ENCODE peak calls at places on chromosomes 7 and 10, in five cellular contexts. H, J, N, R and Q are unnamed samples.

GRCh38 chr7:95209276-95209675 is 115.1 kb downstream of the PON1 start:
- DNase-seq in H (no peak), J (no peak), N (no peak), R (no peak), Q (no peak)

GRCh38 chr7:25762511-25763119 is 389.4 kb upstream of the NFE2L3 start:
- DNase-seq in H (no peak), J (no peak), N (no peak), R (no peak), Q (no peak)

GRCh38 chr10:119416855-119417254 is 125.7 kb downstream of the RGS10 start:
- DNase-seq in H (peak), J (peak), N (peak), R (peak), Q (peak)

GRCh38 chr10:1540144-1540543 is 197.2 kb downstream of the ADARB2 start:
- DNase-seq in H (no peak), J (no peak), N (no peak), R (no peak), Q (no peak)

GRCh38 chr10:53315709-53316108 is 543.1 kb upstream of the MBL2 start:
- DNase-seq in H (peak), J (no peak), N (no peak), R (no peak), Q (no peak)

GRCh38 chr10:71246591-71247143 is 34.3 kb downstream of the UNC5B start:
- DNase-seq in H (no peak), J (no peak), N (no peak), R (no peak), Q (no peak)

GRCh38 chr7:44636926-44637325 is 30.5 kb downstream of the OGDH start:
- DNase-seq in H (no peak), J (no peak), N (no peak), R (no peak), Q (no peak)

GRCh38 chr10:66844176-66844947 is 81.5 kb upstream of the LRRTM3 start:
- DNase-seq in H (peak), J (no peak), N (no peak), R (no peak), Q (no peak)

GRCh38 chr7:124697746-124698145 is 67.8 kb downstream of the GPR37 start:
- DNase-seq in H (no peak), J (no peak), N (no peak), R (no peak), Q (no peak)